ENCODE peak calls at places on chromosomes 11 and 22, in four cellular contexts. G is NB4, Q is progenitor cell of endocrine pancreas, Y is T follicular helper cell. H is an unnamed sample.

GRCh38 chr11:67024410-67024809 is 1.5 kb downstream of the SYT12 start:
- DNase-seq in Q (no peak), Y (peak; percentile 9), G (peak; percentile 89), H (peak; percentile 31)

GRCh38 chr22:36052505-36052941 is 23.9 kb upstream of the RBFOX2 start:
- DNase-seq in G (peak; percentile 72), Y (no peak), Q (no peak), H (no peak)

GRCh38 chr11:121500275-121500674 is 47.5 kb upstream of the SORL1-AS1 start:
- DNase-seq in G (no peak), Q (no peak), Y (no peak), H (no peak)

GRCh38 chr11:59862252-59862651 is 4.0 kb downstream of the TCN1 start:
- DNase-seq in Y (no peak), Q (no peak), G (peak; percentile 9), H (no peak)

GRCh38 chr11:134837887-134838232 is 425.8 kb upstream of the B3GAT1 start:
- DNase-seq in G (no peak), Q (no peak), Y (no peak), H (no peak)

GRCh38 chr11:68146704-68147474 is 25.7 kb upstream of the CHKA start:
- DNase-seq in Y (no peak), Q (peak; percentile 33), G (no peak), H (peak; percentile 20)

GRCh38 chr11:82756765-82757650 is 23.3 kb upstream of the FAM181B start:
- DNase-seq in Q (no peak), G (no peak), Y (no peak), H (no peak)

GRCh38 chr22:39325392-39325932 is 6.0 kb upstream of the RPL3 start:
- DNase-seq in Y (no peak), Q (no peak), G (no peak), H (no peak)

GRCh38 chr11:23425379-23425778 is 565.1 kb upstream of the CCDC179 start:
- DNase-seq in Y (no peak), Q (no peak), G (no peak), H (no peak)

GRCh38 chr11:121808096-121808495 is 307.9 kb downstream of the BLID start:
- DNase-seq in G (no peak), Y (no peak), Q (no peak), H (no peak)

GRCh38 chr22:37068859-37069258 is 17.3 kb downstream of the KCTD17 start:
- DNase-seq in Y (no peak), G (no peak), Q (peak; percentile 26), H (no peak)

GRCh38 chr11:36213050-36213840 is 76.0 kb downstream of the COMMD9 start:
- DNase-seq in Q (no peak), G (no peak), Y (no peak), H (no peak)

H was measured in GF-D8.